ENCODE peak calls at places on chromosomes 13 and 19, in nine cellular contexts. F is CD8-positive, alpha-beta T cell; V is choroid plexus epithelial cell; C is mammary epithelial cell; Q is AG09309; R is bronchial epithelial cell; D is gastrocnemius medialis; E is astrocyte of the spinal cord; N is stomach. A is an unnamed sample.

GRCh38 chr13:31199849-31200635 is at the start of gene B3GLCT:
- DNase-seq in F (peak), V (peak), C (peak), Q (no peak), R (peak), D (peak), E (peak), N (peak), A (peak)

GRCh38 chr19:46408611-46409039 is 4.7 kb downstream of the CCDC8 start:
- DNase-seq in F (no peak), V (peak), C (no peak), Q (no peak), R (no peak), D (no peak), E (peak), N (peak), A (no peak)

GRCh38 chr13:24692541-24692940 is 12.3 kb downstream of the ATP12A start:
- DNase-seq in F (no peak), V (peak), C (no peak), Q (peak), R (no peak), D (no peak), E (peak), N (no peak), A (peak)

GRCh38 chr19:49145485-49146407 is 9.4 kb downstream of the HRC start:
- DNase-seq in F (peak), V (peak), C (peak), Q (peak), R (no peak), D (peak), E (peak), N (peak), A (no peak)

GRCh38 chr19:45528744-45529453 is 21.6 kb downstream of the VASP start:
- DNase-seq in F (peak), V (peak), C (no peak), Q (no peak), R (peak), D (no peak), E (peak), N (peak), A (no peak)

GRCh38 chr13:109157275-109157674 is 527.9 kb downstream of the MYO16 start:
- DNase-seq in F (no peak), V (no peak), C (peak), Q (no peak), R (peak), D (no peak), E (no peak), N (no peak), A (no peak)

GRCh38 chr19:32662186-32662585 is 12.8 kb downstream of the ANKRD27 start:
- DNase-seq in F (no peak), V (peak), C (no peak), Q (no peak), R (peak), D (no peak), E (peak), N (no peak), A (no peak)

GRCh38 chr19:45591004-45591637 is 6.5 kb upstream of the OPA3 start:
- DNase-seq in F (no peak), V (peak), C (peak), Q (no peak), R (no peak), D (no peak), E (peak), N (peak), A (no peak)

GRCh38 chr19:17075860-17076538 is 422 bp downstream of the MYO9B start:
- DNase-seq in F (no peak), V (peak), C (peak), Q (no peak), R (peak), D (no peak), E (peak), N (peak), A (no peak)

GRCh38 chr13:98105929-98106336 is 37.0 kb upstream of the FARP1 start:
- DNase-seq in F (no peak), V (peak), C (no peak), Q (no peak), R (no peak), D (no peak), E (peak), N (no peak), A (no peak)

GRCh38 chr13:39353988-39354387 is 249.0 kb downstream of the LHFPL6 start:
- DNase-seq in F (no peak), V (peak), C (peak), Q (peak), R (peak), D (no peak), E (peak), N (no peak), A (peak)

GRCh38 chr19:49335784-49336481 is 727 bp downstream of the CD37 start:
- DNase-seq in F (no peak), V (no peak), C (no peak), Q (no peak), R (no peak), D (no peak), E (no peak), N (no peak), A (no peak)

GRCh38 chr13:40790232-40790631 is 821 bp downstream of the SLC25A15 start:
- DNase-seq in F (no peak), V (peak), C (no peak), Q (no peak), R (no peak), D (no peak), E (no peak), N (no peak), A (no peak)

GRCh38 chr19:40605201-40605971 is 4.2 kb downstream of the LTBP4 start:
- DNase-seq in F (peak), V (peak), C (peak), Q (no peak), R (peak), D (peak), E (peak), N (peak), A (no peak)

GRCh38 chr19:42189133-42189532 is 28.3 kb downstream of the DEDD2 start:
- DNase-seq in F (no peak), V (no peak), C (no peak), Q (no peak), R (no peak), D (no peak), E (no peak), N (no peak), A (no peak)

GRCh38 chr19:40713939-40714338 is 2.7 kb downstream of the COQ8B start:
- DNase-seq in F (no peak), V (no peak), C (no peak), Q (no peak), R (no peak), D (no peak), E (no peak), N (no peak), A (no peak)

GRCh38 chr13:35279500-35279899 is 197.0 kb downstream of the MAB21L1 start:
- DNase-seq in F (no peak), V (no peak), C (no peak), Q (no peak), R (no peak), D (no peak), E (no peak), N (no peak), A (no peak)

GRCh38 chr13:27151798-27152599 is 19.6 kb downstream of the USP12 start:
- DNase-seq in F (no peak), V (peak), C (peak), Q (no peak), R (peak), D (no peak), E (no peak), N (no peak), A (no peak)

GRCh38 chr13:30906411-30906990 is 430 bp downstream of the MEDAG start:
- DNase-seq in F (no peak), V (peak), C (no peak), Q (no peak), R (no peak), D (no peak), E (no peak), N (no peak), A (no peak)

GRCh38 chr13:39501711-39502324 is 101.2 kb downstream of the LHFPL6 start:
- DNase-seq in F (no peak), V (no peak), C (no peak), Q (no peak), R (no peak), D (no peak), E (peak), N (no peak), A (peak)

GRCh38 chr13:21232599-21232998 is 56.1 kb downstream of the MRPL57 start:
- DNase-seq in F (no peak), V (no peak), C (no peak), Q (no peak), R (no peak), D (no peak), E (no peak), N (no peak), A (no peak)

GRCh38 chr19:34274827-34275625 is 20.7 kb downstream of the GARRE1 start:
- DNase-seq in F (no peak), V (peak), C (peak), Q (peak), R (no peak), D (no peak), E (peak), N (no peak), A (peak)

GRCh38 chr19:41223431-41224234 is 4.6 kb downstream of the AXL start:
- DNase-seq in F (no peak), V (peak), C (peak), Q (peak), R (peak), D (no peak), E (peak), N (no peak), A (peak)

GRCh38 chr13:46961719-46962118 is 64.9 kb upstream of the HTR2A start:
- DNase-seq in F (no peak), V (peak), C (peak), Q (peak), R (peak), D (no peak), E (peak), N (no peak), A (peak)

GRCh38 chr13:101919541-101920306 is 467.2 kb downstream of the ITGBL1 start:
- DNase-seq in F (no peak), V (peak), C (no peak), Q (no peak), R (peak), D (no peak), E (peak), N (no peak), A (no peak)

GRCh38 chr19:49456351-49456750 is 3.3 kb downstream of the ALDH16A1 start:
- DNase-seq in F (no peak), V (no peak), C (no peak), Q (no peak), R (no peak), D (no peak), E (no peak), N (no peak), A (no peak)

GRCh38 chr19:16416574-16416973 is 55.2 kb downstream of the EPS15L1 start:
- DNase-seq in F (no peak), V (no peak), C (no peak), Q (no peak), R (no peak), D (no peak), E (no peak), N (no peak), A (no peak)

GRCh38 chr13:99658266-99658991 is 157.2 kb downstream of the TM9SF2 start:
- DNase-seq in F (peak), V (peak), C (peak), Q (peak), R (peak), D (no peak), E (peak), N (peak), A (peak)

GRCh38 chr19:30001794-30002193 is 59.8 kb downstream of the URI1 start:
- DNase-seq in F (no peak), V (peak), C (no peak), Q (no peak), R (peak), D (no peak), E (peak), N (no peak), A (peak)

GRCh38 chr19:55239004-55239403 is 10.4 kb upstream of the TMEM86B start:
- DNase-seq in F (no peak), V (no peak), C (no peak), Q (no peak), R (no peak), D (no peak), E (no peak), N (no peak), A (no peak)

GRCh38 chr13:42405665-42406390 is 133.9 kb downstream of the AKAP11 start:
- DNase-seq in F (no peak), V (peak), C (peak), Q (no peak), R (peak), D (no peak), E (peak), N (no peak), A (no peak)

GRCh38 chr13:49326222-49326917 is 78.6 kb downstream of the CDADC1 start:
- DNase-seq in F (no peak), V (no peak), C (no peak), Q (no peak), R (no peak), D (no peak), E (no peak), N (no peak), A (no peak)
- TF ChIP-seq CTCF in F (no peak), V (no peak), C (no peak), Q (no peak), R (no peak), D (no peak), E (no peak), N (no peak), A (no peak)

GRCh38 chr19:47464619-47465018 is 7.1 kb downstream of the SLC8A2 start:
- DNase-seq in F (no peak), V (no peak), C (no peak), Q (no peak), R (no peak), D (no peak), E (no peak), N (no peak), A (no peak)
- H3K4me3 ChIP-seq in F (no peak), V (no peak), C (no peak), Q (no peak), R (no peak), D (no peak), E (no peak), N (no peak), A (no peak)

GRCh38 chr13:79481685-79482052 is 714 bp downstream of the NDFIP2 start:
- DNase-seq in F (peak), V (no peak), C (peak), Q (no peak), R (peak), D (no peak), E (no peak), N (peak), A (no peak)

GRCh38 chr13:79480954-79481684 is at the start of gene NDFIP2:
- DNase-seq in F (peak), V (peak), C (peak), Q (no peak), R (peak), D (peak), E (peak), N (peak), A (peak)

GRCh38 chr13:79482271-79482970 is 1.5 kb downstream of the NDFIP2 start:
- DNase-seq in F (no peak), V (peak), C (no peak), Q (no peak), R (no peak), D (no peak), E (peak), N (no peak), A (no peak)

GRCh38 chr13:79475569-79475968 is 5.4 kb upstream of the NDFIP2 start:
- DNase-seq in F (no peak), V (no peak), C (no peak), Q (no peak), R (no peak), D (no peak), E (no peak), N (no peak), A (no peak)

DNA sequence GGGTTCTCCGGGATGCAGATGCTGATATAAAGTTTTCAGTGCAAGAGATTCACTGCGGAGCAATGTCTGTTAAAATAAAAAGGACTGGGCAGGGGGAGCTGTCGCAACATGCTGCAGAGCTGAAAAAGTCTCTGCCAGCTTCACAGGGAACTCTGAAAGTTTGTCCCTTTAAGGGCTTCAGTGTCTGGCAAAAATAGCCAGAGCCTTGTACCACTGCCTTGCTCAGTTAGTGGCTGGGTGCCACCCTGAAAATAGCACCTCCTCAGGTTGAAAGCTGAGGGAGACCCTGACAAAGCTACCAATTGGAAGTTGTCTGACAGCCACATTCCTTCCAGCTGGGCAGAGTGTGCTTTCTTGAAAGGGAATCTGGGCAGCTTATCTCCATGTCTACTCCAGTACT is 3.0 kb upstream of the NDFIP2 start:
- DNase-seq in F (no peak), V (no peak), C (peak), Q (no peak), R (no peak), D (no peak), E (no peak), N (no peak), A (no peak)
- TF ChIP-seq CTCF in F (no peak), V (peak), C (peak), Q (no peak), R (no peak), D (no peak), E (no peak), N (no peak), A (no peak)

DNA sequence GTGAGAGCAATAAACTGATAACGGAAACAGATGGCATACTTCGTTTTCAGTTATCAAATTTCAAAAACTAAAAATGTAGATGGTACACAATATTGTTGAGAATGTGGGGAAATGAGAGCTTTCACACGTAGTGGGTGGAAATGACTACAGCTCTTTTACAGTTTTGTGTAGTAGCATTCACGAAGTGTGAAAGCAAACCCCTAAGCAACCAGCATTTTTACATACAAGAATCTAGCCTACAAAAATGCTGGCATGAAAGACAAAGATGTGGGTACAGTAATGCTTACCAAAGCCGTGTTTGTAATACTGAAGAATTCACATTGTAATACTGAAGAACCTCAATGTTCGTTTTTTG is 6.3 kb upstream of the ZNF283 start:
- DNase-seq in F (no peak), V (no peak), C (no peak), Q (no peak), R (no peak), D (no peak), E (no peak), N (no peak), A (no peak)
- H3K4me3 ChIP-seq in F (peak), V (peak), C (peak), Q (peak), R (peak), D (peak), E (peak), N (peak), A (peak)

GRCh38 chr19:5677156-5677555 is 3.2 kb downstream of the MICOS13 start:
- DNase-seq in F (no peak), V (no peak), C (no peak), Q (no peak), R (no peak), D (no peak), E (no peak), N (no peak), A (no peak)
- TF ChIP-seq CTCF in F (no peak), V (no peak), C (no peak), Q (no peak), R (no peak), D (no peak), E (no peak), N (no peak), A (no peak)